ENCODE peak calls at places on chromosomes 6 and 20, in six cellular contexts. S is endodermal cell, T is IMR-90, M is MM.1S, R is cardiac fibroblast, F is lung. A is an unnamed sample.

GRCh38 chr20:23278172-23278571 is 72.4 kb upstream of the NXT1 start:
- DNase-seq in T (no peak), S (no peak), R (no peak), M (no peak), F (no peak), A (no peak)

GRCh38 chr6:146791930-146792329 is 193.2 kb downstream of the ADGB start:
- DNase-seq in T (no peak), S (no peak), R (no peak), M (no peak), F (no peak), A (no peak)

GRCh38 chr6:14857501-14857900 is 388.4 kb upstream of the JARID2 start:
- DNase-seq in T (no peak), R (no peak), F (no peak), S (no peak), M (no peak), A (no peak)

GRCh38 chr6:491233-491632 is 99.7 kb downstream of the IRF4 start:
- DNase-seq in T (no peak), R (no peak), F (no peak), S (no peak), M (no peak), A (no peak)

GRCh38 chr20:14764511-14765369 is 427.3 kb upstream of the FLRT3 start:
- DNase-seq in F (peak; percentile 87), M (no peak), R (no peak), T (no peak), S (no peak), A (no peak)

GRCh38 chr6:127117979-127118504 is 429 bp upstream of the RSPO3 start:
- DNase-seq in S (peak; percentile 72), M (no peak), F (no peak), T (no peak), R (no peak), A (no peak)

GRCh38 chr6:119384444-119384843 is 34.9 kb upstream of the MAN1A1 start:
- DNase-seq in F (no peak), S (no peak), R (peak; percentile 28), T (no peak), M (no peak), A (peak; percentile 25)

GRCh38 chr6:36312854-36313627 is 23.6 kb downstream of the BNIP5 start:
- DNase-seq in S (no peak), T (no peak), R (no peak), F (no peak), M (no peak), A (no peak)

GRCh38 chr6:76684881-76685280 is 612.4 kb upstream of the IMPG1 start:
- DNase-seq in S (peak; percentile 59), R (no peak), M (no peak), T (peak; percentile 2), F (no peak), A (peak; percentile 6)

GRCh38 chr6:87029711-87030314 is 65.1 kb downstream of the CGA start:
- DNase-seq in T (peak; percentile 72), F (no peak), R (peak; percentile 81), S (no peak), M (peak; percentile 51), A (peak; percentile 72)

GRCh38 chr6:161301338-161301737 is 27.5 kb upstream of the AGPAT4 start:
- DNase-seq in M (no peak), T (peak; percentile 63), R (peak; percentile 83), F (peak; percentile 43), S (no peak), A (peak; percentile 70)

GRCh38 chr20:38228436-38228835 is 32.1 kb downstream of the KIAA1755 start:
- DNase-seq in T (no peak), R (peak; percentile 27), S (no peak), F (no peak), M (no peak), A (no peak)

GRCh38 chr6:75601608-75602163 is at the start of gene SENP6:
- DNase-seq in S (peak; percentile 89), F (peak; percentile 74), T (peak; percentile 70), M (peak; percentile 79), R (peak; percentile 77), A (peak; percentile 67)

GRCh38 chr6:75602897-75603395 is 1.3 kb downstream of the SENP6 start:
- DNase-seq in M (peak; percentile 48), F (no peak), T (no peak), R (peak; percentile 29), S (no peak), A (no peak)

GRCh38 chr6:75602164-75602896 is 650 bp downstream of the SENP6 start:
- DNase-seq in R (peak; percentile 65), S (peak; percentile 84), F (peak; percentile 46), M (peak; percentile 16), T (peak; percentile 42), A (peak; percentile 31)

GRCh38 chr6:75605635-75606034 is 4.0 kb downstream of the SENP6 start:
- DNase-seq in S (no peak), M (no peak), F (no peak), R (no peak), T (no peak), A (no peak)

DNA sequence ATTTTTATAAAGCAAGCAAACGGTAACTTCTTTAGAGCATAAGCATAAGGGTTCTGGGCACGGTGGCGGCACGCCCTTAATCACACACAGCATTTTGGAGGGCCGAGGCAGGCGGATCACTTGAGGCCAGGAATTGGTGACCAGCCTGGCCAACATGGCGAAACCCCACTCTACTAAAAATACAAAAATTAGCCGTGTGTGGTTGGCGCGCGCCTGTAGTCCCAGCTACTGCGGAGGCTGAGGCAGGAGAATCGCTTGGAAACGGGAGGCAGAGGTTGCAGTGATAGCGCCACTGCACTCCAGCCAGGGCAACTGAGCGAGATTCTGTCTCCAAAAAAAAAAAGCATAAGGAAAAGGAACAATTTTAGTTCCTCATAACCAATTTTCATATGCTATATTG is 2.6 kb downstream of the SENP6 start:
- DNase-seq in M (no peak), R (no peak), S (no peak), T (no peak), F (no peak), A (no peak)
- H3K4me3 ChIP-seq in M (no peak overlapping the region), R (peak overlapping the region; percentile 77), S (peak overlapping the region; percentile 99), T (peak overlapping the region; percentile 96), F (no peak overlapping the region), A (peak overlapping the region; percentile 88)

DNA sequence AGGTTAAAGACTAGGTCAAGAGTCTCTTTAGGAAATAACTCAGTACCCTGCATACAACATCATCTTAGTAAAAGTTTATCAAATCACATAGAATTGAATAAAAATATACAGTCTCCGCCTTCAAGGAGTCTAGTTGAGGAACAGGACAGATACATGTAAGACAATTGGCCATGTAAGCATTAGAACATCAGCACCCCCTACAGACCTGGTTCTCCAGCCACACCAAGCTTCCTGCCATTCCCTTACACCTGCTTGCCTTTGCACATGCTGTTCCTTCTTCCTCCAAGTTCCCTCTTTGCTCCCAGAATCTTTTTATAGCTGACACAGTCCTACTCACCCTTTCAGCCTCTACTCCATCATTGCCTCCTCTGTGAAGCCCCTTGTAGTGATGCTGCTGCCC is 187.8 kb upstream of the LRFN2 start:
- DNase-seq in F (no peak), T (no peak), M (no peak), S (no peak), R (no peak), A (no peak)
- TF ChIP-seq CTCF in F (no peak), T (no peak), M (no peak), S (peak; percentile 59), R (no peak), A (no peak)

GRCh38 chr6:10838794-10839333 is 525 bp upstream of the MAK start:
- DNase-seq in T (no peak), M (no peak), S (no peak), F (no peak), R (no peak), A (no peak)
- H3K4me3 ChIP-seq in T (peak overlapping the region; percentile 13), M (peak overlapping the region; percentile 74), S (peak overlapping the region; percentile 83), F (no peak overlapping the region), R (peak overlapping the region; percentile 67), A (peak overlapping the region; percentile 58)

DNA sequence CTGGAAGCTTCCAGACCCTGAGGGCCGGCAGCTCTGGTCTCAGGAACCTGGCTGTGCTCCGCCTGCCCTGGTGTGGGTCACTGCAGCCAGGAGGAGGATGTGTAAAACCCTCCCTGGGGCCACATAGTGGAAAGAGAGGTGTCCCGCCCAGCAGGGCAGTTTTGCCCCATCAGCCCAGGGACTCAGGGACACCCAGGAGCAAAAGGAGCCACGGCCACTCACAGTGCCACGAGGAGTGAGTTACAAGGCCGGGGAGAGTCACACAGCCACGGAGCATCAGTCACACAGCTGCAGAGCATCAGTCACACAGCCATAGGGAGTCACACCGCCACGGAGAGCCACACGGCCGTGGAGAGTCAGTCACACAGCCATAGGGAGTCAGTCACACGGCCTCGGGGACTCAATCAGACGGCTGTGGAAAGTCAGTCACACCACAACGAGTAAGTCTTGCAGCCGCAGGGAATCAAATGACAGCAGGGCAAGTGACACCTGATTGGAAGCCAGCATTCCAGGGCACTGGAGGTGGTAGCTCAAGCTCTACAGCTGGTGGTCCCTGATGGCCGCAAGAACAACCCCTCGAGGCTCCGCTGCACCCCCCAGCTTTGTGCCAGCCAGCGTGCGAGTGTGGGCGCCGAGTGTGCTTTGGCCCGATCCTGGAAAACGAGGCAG is 60.9 kb downstream of the DLL1 start:
- DNase-seq in M (no peak), R (no peak), T (no peak), F (no peak), S (no peak), A (no peak)
- TF ChIP-seq CTCF in M (no peak), R (no peak), T (no peak), F (no peak), S (no peak), A (no peak)

A was measured in fibroblast of mammary gland.